ENCODE peak calls at places on chromosomes 6 and 20, in ten cellular contexts. U is GM20000; D is A549; P is tibial nerve; L is WERI-Rb-1; X is cardiac fibroblast; Z is CD4-positive, alpha-beta T cell; F is cardiac muscle cell; I is omental fat pad; H is transverse colon. R is an unnamed sample.
A peak's percentile ranks its signal among the peaks of the same experiment; 100 is the strongest.

GRCh38 chr20:49558826-49559225 is 9.1 kb downstream of the PTGIS start:
- DNase-seq in U (no peak), D (no peak), P (no peak), L (no peak), X (no peak), Z (no peak), F (no peak), I (no peak), H (peak; percentile 1), R (no peak)

GRCh38 chr20:20824924-20825584 is 112.6 kb upstream of the RALGAPA2 start:
- DNase-seq in U (peak; percentile 80), D (peak; percentile 53), P (peak; percentile 38), L (peak; percentile 68), X (peak; percentile 41), Z (peak; percentile 29), F (peak; percentile 55), I (no peak), H (peak; percentile 58), R (peak; percentile 35)

GRCh38 chr20:40634891-40635290 is 54.1 kb downstream of the MAFB start:
- DNase-seq in U (no peak), D (no peak), P (no peak), L (no peak), X (no peak), Z (no peak), F (no peak), I (no peak), H (no peak), R (no peak)

GRCh38 chr6:148448371-148449010 is 105.9 kb downstream of the SASH1 start:
- DNase-seq in U (no peak), D (no peak), P (no peak), L (no peak), X (no peak), Z (no peak), F (no peak), I (no peak), H (no peak), R (no peak)

GRCh38 chr6:147204843-147205311 is 660 bp downstream of the STXBP5 start:
- DNase-seq in U (no peak), D (no peak), P (no peak), L (no peak), X (no peak), Z (no peak), F (no peak), I (no peak), H (no peak), R (no peak)

GRCh38 chr6:167882244-167882643 is 55.5 kb downstream of the AFDN start:
- DNase-seq in U (no peak), D (no peak), P (no peak), L (no peak), X (no peak), Z (no peak), F (no peak), I (no peak), H (no peak), R (no peak)

GRCh38 chr20:31593221-31594001 is 11.7 kb upstream of the ID1 start:
- DNase-seq in U (no peak), D (peak; percentile 100), P (no peak), L (no peak), X (peak; percentile 93), Z (no peak), F (peak; percentile 72), I (no peak), H (peak; percentile 94), R (peak; percentile 100)

GRCh38 chr6:83511901-83512681 is at the start of gene PRSS35:
- DNase-seq in U (peak; percentile 44), D (peak; percentile 57), P (no peak), L (peak; percentile 72), X (peak; percentile 52), Z (peak; percentile 0), F (peak; percentile 68), I (no peak), H (peak; percentile 38), R (peak; percentile 64)

GRCh38 chr6:37550436-37550835 is 50.7 kb upstream of the CCDC167 start:
- DNase-seq in U (no peak), D (no peak), P (no peak), L (no peak), X (peak; percentile 47), Z (no peak), F (peak; percentile 60), I (no peak), H (no peak), R (peak; percentile 33)

DNA sequence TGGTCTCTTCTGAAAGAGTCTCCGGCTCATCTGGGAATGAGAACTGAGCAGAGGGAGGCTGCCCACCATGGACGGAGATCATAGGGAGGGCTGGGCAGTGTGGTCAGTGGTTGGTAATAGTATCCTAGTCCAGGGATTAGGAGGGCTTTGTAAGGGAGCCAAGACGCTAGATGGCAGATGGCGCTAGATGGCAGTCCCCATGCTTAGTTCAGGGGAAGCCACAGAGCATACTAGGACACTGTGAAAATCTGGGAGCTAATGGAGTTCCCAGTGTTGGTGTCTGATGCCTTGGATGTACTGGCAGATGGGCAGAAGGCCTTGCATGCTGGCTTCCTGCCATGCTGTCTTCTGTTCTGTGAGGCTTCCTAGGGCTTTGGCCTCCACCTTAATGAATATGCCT is 21.7 kb upstream of the DAAM2 start:
- DNase-seq in U (no peak), D (no peak), P (no peak), L (peak; percentile 93), X (no peak), Z (no peak), F (no peak), I (no peak), H (no peak), R (no peak)
- TF ChIP-seq CTCF in U (no peak), D (no peak), P (no peak), L (peak; percentile 56), X (no peak), Z (no peak), F (no peak), I (no peak), H (no peak), R (no peak)

GRCh38 chr6:164021589-164022290 is 607.2 kb downstream of the QKI start:
- DNase-seq in U (no peak), D (no peak), P (no peak), L (no peak), X (no peak), Z (no peak), F (peak; percentile 59), I (no peak), H (no peak), R (no peak)
- TF ChIP-seq CTCF in U (no peak), D (no peak), P (no peak), L (no peak), X (no peak), Z (no peak), F (no peak), I (no peak), H (no peak), R (no peak)

GRCh38 chr6:33502486-33502885 is 48.1 kb downstream of the ZBTB9 start:
- DNase-seq in U (no peak), D (no peak), P (no peak), L (no peak), X (no peak), Z (no peak), F (no peak), I (no peak), H (no peak), R (no peak)

GRCh38 chr6:33504486-33504885 is 50.1 kb downstream of the ZBTB9 start:
- DNase-seq in U (no peak), D (no peak), P (no peak), L (no peak), X (no peak), Z (no peak), F (no peak), I (no peak), H (no peak), R (no peak)

GRCh38 chr6:33507261-33507660 is 52.9 kb downstream of the ZBTB9 start:
- DNase-seq in U (no peak), D (no peak), P (no peak), L (no peak), X (no peak), Z (no peak), F (no peak), I (no peak), H (no peak), R (no peak)

GRCh38 chr6:33508935-33509926 is 54.9 kb downstream of the ZBTB9 start:
- DNase-seq in U (no peak), D (no peak), P (no peak), L (no peak), X (no peak), Z (no peak), F (no peak), I (no peak), H (no peak), R (no peak)

GRCh38 chr6:33505544-33506330 is 51.4 kb downstream of the ZBTB9 start:
- DNase-seq in U (no peak), D (no peak), P (no peak), L (no peak), X (no peak), Z (no peak), F (no peak), I (no peak), H (no peak), R (no peak)
- TF ChIP-seq CTCF in U (no peak), D (no peak), P (no peak), L (no peak), X (no peak), Z (no peak), F (no peak), I (no peak), H (no peak), R (no peak)

GRCh38 chr20:62569615-62570014 is 72.7 kb upstream of the SLCO4A1 start:
- DNase-seq in U (no peak), D (no peak), P (no peak), L (no peak), X (no peak), Z (no peak), F (no peak), I (no peak), H (no peak), R (no peak)

GRCh38 chr20:62570403-62570802 is 71.9 kb upstream of the SLCO4A1 start:
- DNase-seq in U (no peak), D (no peak), P (no peak), L (no peak), X (no peak), Z (no peak), F (no peak), I (no peak), H (no peak), R (no peak)

GRCh38 chr20:62570897-62571666 is 71.2 kb upstream of the SLCO4A1 start:
- DNase-seq in U (no peak), D (no peak), P (no peak), L (no peak), X (no peak), Z (no peak), F (no peak), I (no peak), H (no peak), R (no peak)

GRCh38 chr20:62572980-62573379 is 69.3 kb upstream of the SLCO4A1 start:
- DNase-seq in U (no peak), D (no peak), P (no peak), L (no peak), X (no peak), Z (no peak), F (no peak), I (no peak), H (no peak), R (no peak)

DNA sequence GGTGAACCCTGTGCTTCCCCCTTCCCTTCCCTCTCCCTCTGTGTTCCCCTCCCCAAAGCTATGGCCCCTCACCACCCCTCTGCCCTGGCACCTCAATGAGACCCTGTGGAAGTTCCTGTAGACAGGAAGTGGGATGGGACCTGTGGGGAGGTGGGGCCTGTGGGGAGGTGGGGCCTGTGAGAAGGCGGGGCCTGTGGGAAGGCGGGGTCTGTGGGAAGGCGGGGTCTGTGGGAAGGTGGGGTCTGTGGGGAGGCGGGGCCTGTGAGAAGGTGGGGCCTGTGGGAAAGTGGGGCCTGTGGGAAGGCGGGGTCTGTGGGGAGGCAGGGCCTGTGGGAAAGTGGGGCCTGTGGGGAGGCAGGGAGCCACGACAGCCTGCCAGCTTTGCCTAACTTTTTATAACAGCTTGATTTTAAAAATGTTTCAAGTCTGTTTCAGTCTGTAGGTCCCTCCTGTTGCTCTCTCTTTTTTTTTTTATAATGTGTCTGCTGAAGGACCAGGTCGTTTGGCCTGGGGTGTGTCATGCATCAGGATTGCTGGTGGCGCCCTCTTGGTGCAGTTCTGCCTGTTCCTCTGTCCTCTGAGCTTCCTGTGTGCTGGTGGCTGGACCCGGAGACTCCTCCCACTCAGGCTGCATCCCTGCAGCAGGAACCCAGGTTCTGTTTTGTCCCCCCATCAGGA is 70.5 kb upstream of the SLCO4A1 start:
- DNase-seq in U (peak; percentile 70), D (peak; percentile 46), P (no peak), L (peak; percentile 58), X (no peak), Z (no peak), F (no peak), I (no peak), H (no peak), R (peak; percentile 48)
- TF ChIP-seq CTCF in U (no peak), D (no peak), P (no peak), L (peak; percentile 58), X (no peak), Z (no peak), F (no peak), I (no peak), H (no peak), R (no peak)